ENCODE peak calls at places on chromosomes 1 and 21, in nine cellular contexts. Z, B, T, U, D, N, Y, I and X are unnamed samples.

GRCh38 chr1:71242239-71242638 is 161.4 kb upstream of the ZRANB2 start:
- DNase-seq in Y (no peak), T (no peak), B (no peak), N (no peak), U (no peak), I (no peak), Z (no peak), D (no peak), X (no peak)

GRCh38 chr1:21325231-21325718 is 35.0 kb upstream of the ECE1 start:
- DNase-seq in T (no peak), Z (no peak), Y (no peak), U (no peak), I (no peak), N (no peak), D (no peak), B (no peak), X (no peak)

GRCh38 chr1:25677193-25677773 is 60.7 kb downstream of the MAN1C1 start:
- DNase-seq in Y (no peak), U (no peak), Z (no peak), D (no peak), N (no peak), B (no peak), T (no peak), I (no peak), X (no peak)

GRCh38 chr1:84367219-84367618 is 31.1 kb upstream of the DNASE2B start:
- DNase-seq in B (no peak), Y (no peak), U (no peak), I (no peak), D (no peak), T (no peak), Z (no peak), N (no peak), X (no peak)

GRCh38 chr1:46522184-46522968 is 29.1 kb downstream of the KNCN start:
- DNase-seq in N (no peak), U (no peak), Y (peak; percentile 60), I (peak; percentile 62), B (no peak), Z (no peak), T (peak; percentile 33), D (no peak), X (no peak)

GRCh38 chr1:39275836-39276507 is 71.5 kb downstream of the MACF1 start:
- DNase-seq in I (no peak), Z (no peak), B (no peak), D (no peak), T (no peak), N (no peak), U (no peak), Y (no peak), X (no peak)

GRCh38 chr1:22870201-22870871 is 102.3 kb downstream of the LACTBL1 start:
- DNase-seq in Z (no peak), T (no peak), U (no peak), N (peak; percentile 78), Y (no peak), D (no peak), I (no peak), B (no peak), X (no peak)

GRCh38 chr21:33522950-33523349 is 19.0 kb downstream of the GART start:
- DNase-seq in Z (no peak), B (no peak), I (no peak), N (no peak), D (no peak), U (no peak), T (no peak), Y (no peak), X (no peak)

GRCh38 chr1:71135571-71135970 is 54.7 kb upstream of the ZRANB2 start:
- DNase-seq in B (no peak), U (no peak), D (no peak), Z (no peak), I (no peak), Y (no peak), T (no peak), N (no peak), X (no peak)

GRCh38 chr1:233721003-233721595 is 107.2 kb downstream of the KCNK1 start:
- DNase-seq in T (no peak), Y (no peak), I (no peak), Z (no peak), N (peak; percentile 1), B (no peak), U (no peak), D (no peak), X (no peak)

GRCh38 chr1:230157409-230158390 is 90.7 kb downstream of the GALNT2 start:
- DNase-seq in I (no peak), N (no peak), B (no peak), Y (no peak), D (no peak), T (no peak), U (no peak), Z (no peak), X (peak; percentile 45)

GRCh38 chr1:107953551-107953950 is 11.4 kb downstream of the VAV3 start:
- DNase-seq in D (no peak), N (peak; percentile 70), T (no peak), Z (no peak), Y (no peak), I (no peak), B (no peak), U (no peak), X (no peak)

GRCh38 chr1:203308205-203309114 is 3.1 kb downstream of the BTG2 start:
- DNase-seq in T (no peak), I (no peak), U (no peak), N (no peak), Z (no peak), B (no peak), D (no peak), Y (no peak), X (no peak)